ENCODE peak calls at places on chromosomes 11 and 22, in five cellular contexts. J is gastrocnemius medialis, I is left lung, O is left ventricle myocardium inferior, Y is psoas muscle. M is an unnamed sample. For H3K4me1 and H3K27me3, the result is how much of the 10 kb centered on the place peaks cover.

GRCh38 chr11:2305862-2306823 is 4.3 kb downstream of the TSPAN32 start:
- DNase-seq in Y (peak), O (peak), I (peak), J (no peak), M (no peak)

GRCh38 chr22:24402460-24403192 is 24.8 kb upstream of the ADORA2A start:
- DNase-seq in O (peak), I (peak), Y (peak), J (peak), M (no peak)

GRCh38 chr11:8408151-8408930 is 144.7 kb upstream of the LMO1 start:
- DNase-seq in J (no peak), I (no peak), Y (no peak), O (no peak), M (no peak)

GRCh38 chr11:109785714-109786113 is 307.5 kb upstream of the ZC3H12C start:
- DNase-seq in I (no peak), Y (no peak), O (no peak), J (no peak), M (no peak)

GRCh38 chr11:116506446-116506845 is 266.3 kb downstream of the BUD13 start:
- DNase-seq in I (no peak), O (no peak), J (no peak), Y (no peak), M (no peak)

GRCh38 chr11:65109231-65110198 is 2.2 kb upstream of the TM7SF2 start:
- DNase-seq in I (no peak), J (no peak), Y (no peak), O (no peak), M (no peak)

GRCh38 chr11:59802639-59803176 is 7.9 kb downstream of the MRPL16 start:
- DNase-seq in I (no peak), O (no peak), J (peak), Y (no peak), M (no peak)

GRCh38 chr11:124415356-124415923 is 9.2 kb downstream of the OR8B4 start:
- DNase-seq in O (no peak), Y (no peak), I (no peak), J (no peak), M (no peak)

GRCh38 chr11:6571434-6572008 is 31.9 kb downstream of the RRP8 start:
- DNase-seq in Y (no peak), J (no peak), O (no peak), I (no peak), M (no peak)

DNA sequence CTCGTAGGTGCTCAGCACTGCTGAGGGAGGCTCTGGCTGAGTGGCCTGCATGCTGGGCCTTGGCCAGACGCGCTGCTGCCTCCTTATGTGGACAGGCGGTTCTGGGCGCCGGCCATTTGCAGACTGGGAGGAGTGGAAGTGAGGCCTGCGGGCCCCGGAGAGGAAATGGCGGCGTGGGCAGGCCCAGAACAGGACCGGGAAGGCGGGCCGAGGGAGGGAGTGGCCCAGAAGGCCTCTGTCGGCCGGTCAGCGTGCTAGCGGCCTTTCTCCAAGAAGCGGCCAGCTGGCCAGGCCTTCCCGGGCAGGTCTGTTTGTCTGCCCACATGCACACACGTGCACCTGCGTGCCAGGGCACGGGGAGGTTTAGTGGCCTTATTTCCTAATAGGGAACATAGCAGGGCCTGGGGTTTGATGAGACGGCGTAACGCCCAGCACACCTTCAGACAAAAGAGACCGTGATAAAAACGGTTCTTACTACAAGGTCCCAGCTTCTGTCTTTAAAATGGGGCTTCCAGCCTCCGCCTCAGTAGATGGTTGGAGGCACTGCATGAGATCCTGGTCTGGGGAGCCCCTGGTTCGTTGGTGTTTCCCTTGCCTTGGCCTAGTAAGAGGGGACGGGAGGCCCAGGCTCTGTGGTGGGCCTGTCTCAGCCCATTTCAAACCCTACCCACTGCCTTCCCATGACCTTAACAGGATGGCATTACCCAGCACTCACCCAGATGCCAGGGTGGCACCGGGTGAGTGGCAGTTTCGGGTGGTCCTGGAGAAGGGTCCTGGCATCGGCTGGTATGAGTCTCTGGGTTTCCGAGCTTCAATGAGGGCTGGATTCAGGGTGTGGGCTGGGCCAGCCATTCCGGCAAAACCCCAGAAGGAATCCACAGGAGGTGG is 65.1 kb upstream of the PPARA start:
- DNase-seq in Y (peak), I (peak), J (peak), O (peak), M (peak)
- H3K4me1 ChIP-seq in Y (half or more), I (half or more), J (half or more), O (half or more), M (under half)

GRCh38 chr11:61669417-61669816 is 10.8 kb upstream of the DAGLA start:
- DNase-seq in I (no peak), Y (no peak), J (no peak), O (no peak), M (no peak)

GRCh38 chr11:61671527-61671926 is 8.7 kb upstream of the DAGLA start:
- DNase-seq in Y (no peak), J (no peak), I (no peak), O (no peak), M (peak)

GRCh38 chr11:61666684-61667297 is 13.4 kb upstream of the DAGLA start:
- DNase-seq in Y (no peak), I (no peak), J (no peak), O (no peak), M (peak)

GRCh38 chr11:61670626-61671025 is 9.6 kb upstream of the DAGLA start:
- DNase-seq in J (no peak), I (no peak), Y (no peak), O (no peak), M (no peak)

DNA sequence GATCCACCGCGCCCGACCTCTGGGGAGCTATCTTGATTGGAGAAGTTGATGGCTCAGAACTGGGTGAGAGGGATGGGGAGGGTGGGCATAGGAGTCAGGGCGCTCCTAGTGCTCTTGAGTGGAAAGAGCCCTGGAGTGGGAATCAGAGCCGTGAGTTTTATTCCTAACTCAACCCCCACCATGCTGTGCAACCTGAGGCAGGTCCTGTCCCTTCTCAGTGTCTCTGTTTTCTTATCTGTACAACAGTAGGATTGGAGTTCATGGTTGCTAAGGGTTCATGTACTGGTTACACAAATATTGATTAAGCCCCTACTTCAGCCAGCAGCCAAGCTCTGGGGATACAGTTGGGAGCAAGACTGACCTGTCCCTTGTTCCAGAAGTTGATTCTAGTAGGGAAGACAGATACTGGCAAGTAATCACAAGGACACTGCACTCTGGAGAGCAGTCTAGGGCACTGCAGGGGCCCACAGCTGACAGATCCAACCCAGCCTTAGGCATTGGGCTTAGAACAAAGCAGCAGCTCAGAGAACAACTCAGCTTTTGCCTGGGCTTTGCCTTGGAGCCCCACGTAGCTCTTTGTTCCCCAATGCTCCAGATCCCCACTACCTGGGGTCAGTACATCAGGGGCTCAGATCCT is 12.4 kb upstream of the DAGLA start:
- DNase-seq in O (no peak), J (no peak), I (no peak), Y (no peak), M (peak)
- H3K27me3 ChIP-seq in O (under half), J (under half), I (under half), Y (under half), M (under half)

DNA sequence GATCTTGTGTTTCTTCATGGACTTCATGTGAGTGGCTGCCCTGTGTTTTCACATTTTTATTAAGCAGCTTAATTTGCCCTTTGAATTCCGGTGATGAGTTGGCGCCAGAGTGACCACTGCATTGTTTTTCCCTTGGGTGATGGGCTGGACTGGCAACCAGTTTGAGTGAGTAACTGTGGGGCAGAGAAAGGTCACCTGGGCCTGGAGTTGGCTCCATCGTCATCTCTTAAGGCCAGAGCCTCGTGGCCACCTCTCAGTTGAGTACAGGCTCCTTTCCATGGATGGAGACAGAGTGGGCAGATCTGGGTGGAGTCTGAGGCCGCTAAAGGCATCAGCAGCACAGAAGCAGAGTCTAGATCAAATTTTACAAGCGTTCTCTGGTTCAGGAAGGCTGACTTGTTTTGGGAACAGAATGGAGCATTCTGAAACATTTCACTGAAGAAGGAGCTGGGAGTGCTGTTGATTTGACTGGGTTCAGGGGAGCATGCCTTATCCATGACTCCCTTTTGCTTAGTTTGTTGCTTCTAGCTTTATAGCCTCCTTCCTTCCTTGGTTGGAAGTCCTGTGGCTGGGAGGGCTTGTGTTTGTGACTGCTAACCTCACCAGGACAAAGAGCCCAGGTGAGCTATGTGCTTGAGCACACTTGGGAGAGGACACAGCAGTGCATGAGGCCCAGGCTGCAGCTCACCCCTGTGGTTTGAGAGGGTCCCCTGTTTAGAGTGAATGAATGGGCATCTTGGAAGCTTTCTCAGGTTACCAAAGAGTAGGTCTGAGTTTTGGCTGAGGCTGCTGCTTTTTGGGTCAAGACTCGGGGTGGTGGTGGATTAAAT is 7.8 kb downstream of the BCR start:
- DNase-seq in Y (no peak), I (no peak), O (no peak), J (no peak), M (no peak)
- H3K4me1 ChIP-seq in Y (under half), I (half or more), O (half or more), J (under half), M (under half)

GRCh38 chr22:22079404-22080148 is 97.0 kb upstream of the TOP3B start:
- DNase-seq in Y (no peak), O (no peak), J (no peak), I (no peak), M (no peak)
- H3K27me3 ChIP-seq in Y (under half), O (half or more), J (under half), I (under half), M (under half)

GRCh38 chr11:132051704-132052103 is 681.3 kb downstream of the NTM start:
- DNase-seq in O (no peak), I (no peak), Y (no peak), J (no peak), M (no peak)
- H3K4me1 ChIP-seq in O (under half), I (under half), Y (under half), J (under half), M (under half)

DNA sequence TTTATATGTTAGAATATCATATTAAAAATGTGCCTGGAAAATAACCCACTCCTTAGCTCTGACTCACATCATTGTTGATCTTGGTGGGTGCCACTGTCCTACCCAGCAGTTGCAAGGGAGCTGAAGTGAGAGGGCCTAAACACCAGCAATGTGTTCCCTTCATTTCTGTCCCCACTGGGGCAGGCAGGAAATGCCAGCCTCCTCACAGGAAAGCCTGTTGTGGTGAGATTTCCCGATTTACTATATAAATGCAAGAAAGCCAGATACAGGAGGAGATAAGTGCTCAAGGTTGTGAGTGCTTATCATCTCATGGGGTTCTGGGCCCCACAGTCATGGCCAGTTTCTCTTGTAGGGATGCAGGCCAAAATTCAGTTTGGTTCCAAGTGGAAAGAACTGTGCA is 15.9 kb upstream of the FLI1 start:
- DNase-seq in J (no peak), I (no peak), O (no peak), Y (no peak), M (no peak)
- H3K27me3 ChIP-seq in J (under half), I (under half), O (under half), Y (under half), M (under half)

DNA sequence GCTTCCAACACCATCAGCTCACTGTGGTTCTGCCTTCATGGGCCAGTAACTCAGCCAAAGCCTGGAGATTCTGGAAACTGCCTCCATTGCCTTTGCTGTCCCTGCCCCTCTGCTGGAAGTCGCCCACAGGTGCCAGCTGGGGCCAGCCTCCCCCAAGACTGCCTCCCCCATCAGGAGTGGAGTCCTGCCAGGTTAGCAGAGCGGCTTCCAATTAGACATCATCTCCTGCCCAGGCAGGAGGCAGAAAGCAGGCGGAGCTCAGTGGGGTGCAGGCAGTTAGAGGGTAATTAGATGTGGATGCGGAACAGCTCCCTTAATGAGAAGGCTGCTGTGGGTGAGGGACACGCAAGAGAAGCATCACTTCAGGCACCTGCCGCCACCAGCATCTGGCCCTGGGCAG is 90.9 kb upstream of the TP53I11 start:
- DNase-seq in I (no peak), Y (no peak), J (no peak), O (no peak), M (no peak)
- H3K4me1 ChIP-seq in I (under half), Y (under half), J (under half), O (under half), M (under half)

GRCh38 chr22:43216738-43217137 is 29.8 kb upstream of the TTLL12 start:
- DNase-seq in O (no peak), Y (no peak), J (no peak), I (no peak), M (no peak)

GRCh38 chr22:43220625-43221380 is 33.9 kb upstream of the TTLL12 start:
- DNase-seq in Y (no peak), J (no peak), O (no peak), I (no peak), M (no peak)

GRCh38 chr22:43217285-43218030 is 30.5 kb upstream of the TTLL12 start:
- DNase-seq in Y (no peak), J (no peak), O (no peak), I (no peak), M (no peak)

GRCh38 chr22:43222281-43222680 is 35.3 kb upstream of the TTLL12 start:
- DNase-seq in I (no peak), O (peak), J (no peak), Y (peak), M (no peak)

GRCh38 chr22:43218786-43219185 is 31.9 kb upstream of the TTLL12 start:
- DNase-seq in J (no peak), Y (no peak), O (no peak), I (no peak), M (no peak)
- H3K27me3 ChIP-seq in J (under half), Y (under half), O (under half), I (under half), M (under half)

GRCh38 chr22:36160499-36160942 is at the start of gene APOL3:
- DNase-seq in Y (peak), I (peak), O (peak), J (peak), M (no peak)
- H3K4me1 ChIP-seq in Y (under half), I (half or more), O (half or more), J (under half), M (under half)

M was measured in Caco-2.